ENCODE peak calls at places on chromosomes 12 and 14, in six cellular contexts. W, E, U, A, G and R are unnamed samples.

GRCh38 chr12:42588981-42589464 is 523 bp downstream of the PRICKLE1 start:
- DNase-seq in W (no peak), G (no peak), U (no peak), E (peak), A (no peak), R (peak)

GRCh38 chr12:54017845-54018607 is 9.2 kb downstream of the HOXC8 start:
- DNase-seq in G (no peak), A (peak), W (no peak), E (peak), U (peak), R (peak)

GRCh38 chr14:77882098-77882497 is 82.2 kb downstream of the ADCK1 start:
- DNase-seq in E (no peak), A (no peak), U (no peak), W (no peak), G (no peak), R (no peak)

GRCh38 chr14:97179573-97179972 is 382.4 kb downstream of the VRK1 start:
- DNase-seq in E (no peak), A (no peak), U (no peak), G (no peak), W (no peak), R (no peak)

GRCh38 chr14:95490727-95491451 is 25.6 kb downstream of the SYNE3 start:
- DNase-seq in U (peak), E (no peak), A (no peak), G (no peak), W (no peak), R (no peak)

GRCh38 chr14:85533821-85534271 is 3.9 kb downstream of the FLRT2 start:
- DNase-seq in U (no peak), A (no peak), E (no peak), W (no peak), G (no peak), R (peak)

GRCh38 chr14:52427460-52427859 is 113.3 kb downstream of the PTGER2 start:
- DNase-seq in U (no peak), G (no peak), E (no peak), W (no peak), A (no peak), R (no peak)

GRCh38 chr12:108211161-108211560 is 82.1 kb downstream of the WSCD2 start:
- DNase-seq in G (no peak), W (no peak), E (no peak), A (no peak), U (no peak), R (no peak)

GRCh38 chr12:125331342-125332052 is 266.3 kb downstream of the AACS start:
- DNase-seq in W (no peak), G (no peak), U (no peak), E (no peak), A (no peak), R (no peak)

GRCh38 chr14:99964979-99965378 is 100.2 kb upstream of the EVL start:
- DNase-seq in A (no peak), E (no peak), W (no peak), G (no peak), U (no peak), R (no peak)

DNA sequence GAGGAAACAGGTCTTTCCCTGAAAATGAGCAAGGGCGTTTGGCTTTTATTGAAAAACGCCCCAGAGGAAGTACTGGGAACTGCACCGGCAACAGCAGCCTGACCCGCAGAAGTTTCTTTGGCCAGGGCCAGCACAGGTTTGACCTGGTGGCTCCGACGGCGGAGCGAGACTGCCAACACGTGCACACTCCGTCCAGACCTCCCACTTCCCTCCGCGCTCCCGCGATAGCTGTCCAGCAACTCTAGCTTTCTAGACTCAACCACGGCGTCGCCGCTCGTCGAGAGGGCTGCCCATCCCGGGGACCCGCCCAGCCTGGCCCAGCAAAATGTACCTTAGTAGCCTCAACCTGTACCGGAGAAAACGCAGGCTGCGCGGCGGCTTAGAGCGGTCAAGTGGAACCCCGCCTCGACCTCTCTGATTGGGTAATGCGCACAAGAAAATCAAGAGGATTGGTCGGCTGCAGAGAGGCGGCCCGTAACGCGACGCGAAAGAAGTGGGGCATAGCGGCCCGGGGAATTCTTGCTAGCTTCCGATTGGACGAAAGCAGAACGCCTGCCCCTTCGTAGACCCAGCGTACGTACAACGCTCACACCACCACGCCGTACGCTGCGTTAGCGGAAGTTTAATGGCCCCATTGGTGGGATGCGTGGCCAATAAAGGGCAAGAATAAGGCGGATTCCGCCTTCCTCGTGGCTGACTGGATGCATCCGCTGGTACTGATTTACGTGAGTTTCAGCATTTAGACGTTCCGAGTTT is at the start of gene WDR89:
- DNase-seq in W (peak), U (peak), G (peak), A (peak), E (peak), R (peak)
- TF ChIP-seq POLR2A in W (peak), U (no peak), G (peak), A (peak), E (peak), R (peak)

GRCh38 chr12:26921886-26922285 is 15.9 kb downstream of the INTS13 start:
- DNase-seq in E (no peak), W (no peak), A (no peak), U (no peak), G (no peak), R (no peak)

GRCh38 chr12:26918321-26919215 is 19.2 kb downstream of the INTS13 start:
- DNase-seq in A (no peak), G (no peak), U (no peak), W (no peak), E (no peak), R (peak)

GRCh38 chr12:26919216-26919555 is 18.6 kb downstream of the INTS13 start:
- DNase-seq in E (no peak), A (no peak), G (no peak), U (no peak), W (no peak), R (peak)
- TF ChIP-seq EZH2 in E (no peak), A (no peak), G (no peak), U (no peak), W (no peak), R (no peak)

GRCh38 chr12:51951199-51951842 is at the start of gene ACVR1B:
- DNase-seq in E (peak), A (peak), G (no peak), U (peak), W (peak), R (peak)
- TF ChIP-seq POLR2A in E (no peak), A (no peak), G (peak), U (no peak), W (peak), R (peak)

GRCh38 chr12:52713960-52714886 is 10.9 kb upstream of the KRT77 start:
- DNase-seq in E (peak), U (no peak), A (no peak), G (no peak), W (no peak), R (no peak)
- TF ChIP-seq EZH2 in E (no peak), U (no peak), A (no peak), G (peak), W (no peak), R (peak)

DNA sequence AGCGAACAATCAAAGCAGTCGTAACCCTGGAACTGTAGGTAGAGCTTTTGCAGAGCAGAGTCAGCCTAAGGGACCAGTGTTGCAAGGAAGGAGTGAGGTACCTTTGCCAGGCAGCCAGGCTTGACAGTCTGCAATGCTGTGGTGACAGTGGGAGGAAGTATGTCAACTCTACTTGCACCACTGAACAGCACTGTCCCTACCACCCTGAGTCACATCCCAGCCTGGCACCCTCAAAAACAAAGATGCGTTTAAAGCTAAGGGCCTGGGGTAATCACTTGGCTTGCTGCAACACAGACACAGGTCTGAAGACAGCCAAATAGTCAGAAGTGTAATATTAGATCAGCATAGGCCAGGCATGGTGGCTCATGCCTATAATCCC is 141.9 kb downstream of the DPF3 start:
- DNase-seq in W (no peak), A (no peak), G (no peak), U (no peak), E (no peak), R (no peak)
- TF ChIP-seq POLR2A in W (no peak), A (no peak), G (no peak), U (no peak), E (no peak), R (no peak)

GRCh38 chr14:36516719-36517241 is 3.3 kb downstream of the NKX2-1 start:
- DNase-seq in G (no peak), U (no peak), A (no peak), E (no peak), W (no peak), R (no peak)
- TF ChIP-seq EZH2 in G (no peak), U (no peak), A (no peak), E (no peak), W (no peak), R (no peak)

DNA sequence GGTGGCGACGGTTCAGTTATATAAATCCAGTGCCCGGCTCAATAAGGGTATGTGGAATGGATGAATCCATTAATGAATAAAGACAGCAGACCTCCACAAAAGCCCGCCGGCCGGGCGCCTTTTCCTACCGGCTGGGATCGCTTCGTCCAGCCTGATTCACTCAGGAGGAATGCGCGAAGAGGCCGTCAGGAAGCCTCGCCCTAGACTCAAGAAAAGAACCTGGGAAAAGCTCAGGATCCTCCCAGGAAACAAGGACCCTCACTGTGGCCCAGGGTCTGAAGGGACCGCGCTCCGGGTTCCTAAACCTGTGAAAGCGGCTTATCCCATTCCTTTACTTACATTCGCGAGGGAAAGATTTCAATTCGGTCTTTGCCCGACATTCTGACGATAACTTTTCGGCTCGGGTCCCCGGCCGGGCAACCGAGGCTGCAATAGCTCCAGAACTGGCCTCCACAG is 257 bp downstream of the ATP6V1D start:
- DNase-seq in W (peak), G (no peak), U (no peak), E (peak), A (no peak), R (no peak)
- TF ChIP-seq POLR2A in W (no peak), G (no peak), U (no peak), E (no peak), A (peak), R (peak)

DNA sequence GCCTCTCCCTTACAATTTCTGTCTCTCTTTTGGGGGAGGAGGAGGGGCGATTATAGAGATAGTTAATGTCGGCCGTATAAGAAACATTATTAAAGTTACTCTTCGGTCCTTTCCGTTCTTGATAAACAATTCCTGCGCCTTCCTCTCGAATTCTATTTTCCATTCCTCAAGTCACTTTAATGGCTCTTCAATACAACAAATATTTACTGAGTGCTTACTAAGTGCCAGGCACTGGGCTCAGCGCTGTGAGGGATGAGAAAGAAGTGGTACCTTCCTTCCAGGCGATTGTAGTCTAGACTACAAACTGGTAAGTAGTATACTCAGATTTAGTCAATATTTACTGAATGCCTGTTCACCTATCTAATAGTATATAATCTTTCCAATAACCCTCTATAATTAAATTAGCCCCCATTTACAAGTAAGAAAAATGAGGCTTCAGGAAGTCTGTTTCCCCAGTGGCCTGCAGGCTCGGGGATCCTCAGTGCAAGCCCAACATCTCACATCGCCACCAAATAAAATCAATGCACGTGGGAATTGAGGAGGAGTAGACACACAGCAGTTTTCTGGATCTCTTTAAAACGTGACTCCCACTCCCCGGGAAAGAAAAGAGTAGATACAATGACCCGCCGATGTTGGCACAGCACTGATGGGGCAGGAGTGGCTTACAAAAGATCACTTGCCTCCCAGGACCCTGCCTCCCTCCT is 589 bp upstream of the ZNF219 start:
- DNase-seq in G (no peak), A (no peak), U (no peak), W (no peak), E (no peak), R (no peak)
- TF ChIP-seq EZH2 in G (no peak), A (no peak), U (no peak), W (no peak), E (no peak), R (no peak)

DNA sequence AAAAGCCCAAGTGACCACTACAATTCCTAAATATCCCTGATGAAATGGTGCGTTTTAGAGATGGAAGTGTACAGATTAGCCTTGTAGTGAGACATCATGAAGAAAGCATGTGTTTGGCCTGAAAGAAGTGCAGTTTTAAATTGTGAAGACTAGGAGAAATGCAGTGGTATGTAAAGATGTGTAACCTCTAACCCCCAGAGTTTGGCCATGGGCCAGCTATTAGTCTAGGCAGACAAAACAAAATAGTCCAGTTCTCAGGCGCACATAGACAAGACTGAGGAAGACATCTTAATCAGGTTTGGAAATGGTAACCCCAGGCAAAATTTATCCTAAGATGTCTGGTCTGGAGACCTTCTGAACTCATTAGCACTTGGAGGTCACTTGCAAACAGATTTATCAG is 23.4 kb downstream of the WBP11 start:
- DNase-seq in U (no peak), A (no peak), G (no peak), W (no peak), E (no peak), R (no peak)
- TF ChIP-seq POLR2A in U (no peak), A (no peak), G (no peak), W (no peak), E (no peak), R (no peak)

DNA sequence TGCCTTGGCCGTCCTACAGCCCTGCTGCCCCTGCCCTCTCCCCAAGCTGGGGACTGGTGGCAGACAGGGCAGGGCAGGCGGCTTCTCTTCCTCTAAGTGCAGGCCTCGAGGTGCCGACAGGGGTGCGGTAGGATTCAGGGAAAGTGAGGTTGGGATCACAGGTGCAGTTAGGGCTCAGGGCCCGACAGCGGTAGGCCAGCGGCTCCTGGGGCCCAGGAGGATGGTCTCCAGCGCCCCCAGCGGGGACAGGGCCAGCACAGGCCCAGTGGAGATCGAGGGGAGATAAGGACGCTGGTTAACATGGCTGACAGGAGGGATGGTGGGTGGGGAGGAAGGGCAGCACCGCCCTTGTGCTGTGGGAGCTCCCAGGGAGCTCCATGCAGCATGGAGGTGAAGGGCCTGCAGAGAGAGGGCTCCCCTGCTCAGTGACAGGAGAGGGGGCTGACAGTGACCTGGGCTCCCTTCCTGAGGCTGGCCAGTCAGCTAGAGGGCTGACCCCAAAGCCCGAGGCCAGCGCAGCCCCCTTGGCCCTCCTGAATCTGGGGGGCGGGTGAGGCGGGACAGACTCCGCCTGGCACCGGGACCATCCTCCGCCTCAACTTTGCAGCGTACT is 860 bp upstream of the CRIP1 start:
- DNase-seq in E (peak), W (peak), G (no peak), A (no peak), U (no peak), R (peak)
- TF ChIP-seq EZH2 in E (no peak), W (no peak), G (no peak), A (no peak), U (no peak), R (no peak)